ENCODE peak calls at places on chromosomes 13 and 19, in nine cellular contexts. One of them, this sample, is unnamed.

GRCh38 chr13:63370101-63370500 is 1954.5 kb upstream of the PCDH20 start:
- DNase-seq in BE2C: no peak
- DNase-seq in A549: no peak
- DNase-seq in ovary: no peak
- DNase-seq in AG04450: no peak
- DNase-seq in mammary epithelial cell: no peak
- DNase-seq in IMR-90: no peak
- DNase-seq in AG04449: no peak
- DNase-seq in cardiac muscle cell: no peak
- DNase-seq in this sample: no peak

GRCh38 chr19:45473366-45474190 is 5.8 kb downstream of the FOSB start:
- DNase-seq in cardiac muscle cell: no peak
- DNase-seq in AG04449: no peak
- DNase-seq in A549: no peak
- DNase-seq in mammary epithelial cell: no peak
- DNase-seq in AG04450: no peak
- DNase-seq in BE2C: no peak
- DNase-seq in ovary: no peak
- DNase-seq in IMR-90: no peak
- DNase-seq in this sample: no peak

GRCh38 chr13:22137361-22138050 is 466.6 kb downstream of the FGF9 start:
- DNase-seq in mammary epithelial cell: no peak
- DNase-seq in A549: no peak
- DNase-seq in IMR-90: no peak
- DNase-seq in AG04449: no peak
- DNase-seq in cardiac muscle cell: no peak
- DNase-seq in AG04450: no peak
- DNase-seq in BE2C: no peak
- DNase-seq in ovary: no peak
- DNase-seq in this sample: no peak

GRCh38 chr13:44136693-44137268 is 236.8 kb upstream of the SERP2 start:
- DNase-seq in AG04450: no peak
- DNase-seq in ovary: no peak
- DNase-seq in AG04449: no peak
- DNase-seq in IMR-90: no peak
- DNase-seq in cardiac muscle cell: no peak
- DNase-seq in mammary epithelial cell: peak; percentile 73
- DNase-seq in BE2C: no peak
- DNase-seq in A549: no peak
- DNase-seq in this sample: no peak

GRCh38 chr13:41004875-41005693 is 14.0 kb downstream of the ELF1 start:
- DNase-seq in IMR-90: no peak
- DNase-seq in A549: no peak
- DNase-seq in mammary epithelial cell: no peak
- DNase-seq in cardiac muscle cell: no peak
- DNase-seq in AG04449: no peak
- DNase-seq in BE2C: no peak
- DNase-seq in ovary: no peak
- DNase-seq in AG04450: no peak
- DNase-seq in this sample: peak; percentile 86

GRCh38 chr13:67369895-67370660 is 139.9 kb upstream of the PCDH9 start:
- DNase-seq in A549: no peak
- DNase-seq in AG04449: peak; percentile 3
- DNase-seq in ovary: no peak
- DNase-seq in cardiac muscle cell: no peak
- DNase-seq in BE2C: no peak
- DNase-seq in AG04450: peak; percentile 70
- DNase-seq in mammary epithelial cell: peak; percentile 44
- DNase-seq in IMR-90: peak; percentile 92
- DNase-seq in this sample: no peak

GRCh38 chr19:343941-344624 is 513 bp downstream of the MIER2 start:
- DNase-seq in mammary epithelial cell: no peak
- DNase-seq in AG04449: no peak
- DNase-seq in BE2C: peak; percentile 50
- DNase-seq in AG04450: no peak
- DNase-seq in IMR-90: no peak
- DNase-seq in ovary: peak; percentile 56
- DNase-seq in cardiac muscle cell: peak; percentile 53
- DNase-seq in A549: no peak
- DNase-seq in this sample: no peak

GRCh38 chr19:45469132-45469834 is 1.5 kb downstream of the FOSB start:
- DNase-seq in AG04450: peak; percentile 84
- DNase-seq in cardiac muscle cell: peak; percentile 96
- DNase-seq in A549: peak; percentile 94
- DNase-seq in ovary: peak; percentile 93
- DNase-seq in IMR-90: peak; percentile 92
- DNase-seq in BE2C: peak; percentile 95
- DNase-seq in mammary epithelial cell: peak; percentile 95
- DNase-seq in AG04449: no peak
- DNase-seq in this sample: peak; percentile 98

GRCh38 chr19:47613165-47614146 is 4.5 kb downstream of the BICRA start:
- DNase-seq in cardiac muscle cell: peak; percentile 60
- DNase-seq in AG04449: no peak
- DNase-seq in mammary epithelial cell: no peak
- DNase-seq in A549: no peak
- DNase-seq in IMR-90: peak; percentile 70
- DNase-seq in BE2C: peak; percentile 44
- DNase-seq in ovary: no peak
- DNase-seq in AG04450: peak; percentile 41
- DNase-seq in this sample: no peak

GRCh38 chr19:2394669-2395292 is 32.6 kb downstream of the TIMM13 start:
- DNase-seq in BE2C: no peak
- DNase-seq in AG04450: no peak
- DNase-seq in cardiac muscle cell: no peak
- DNase-seq in ovary: no peak
- DNase-seq in mammary epithelial cell: no peak
- DNase-seq in A549: no peak
- DNase-seq in AG04449: no peak
- DNase-seq in IMR-90: no peak
- DNase-seq in this sample: no peak

GRCh38 chr13:76043882-76044281 is 407.8 kb downstream of the LMO7 start:
- DNase-seq in ovary: no peak
- DNase-seq in A549: no peak
- DNase-seq in AG04449: no peak
- DNase-seq in BE2C: no peak
- DNase-seq in mammary epithelial cell: no peak
- DNase-seq in cardiac muscle cell: no peak
- DNase-seq in AG04450: no peak
- DNase-seq in IMR-90: no peak
- DNase-seq in this sample: no peak

GRCh38 chr19:45630463-45630862 is 8.7 kb downstream of the EML2 start:
- DNase-seq in cardiac muscle cell: no peak
- DNase-seq in mammary epithelial cell: peak; percentile 97
- DNase-seq in IMR-90: peak; percentile 96
- DNase-seq in BE2C: no peak
- DNase-seq in AG04449: peak; percentile 81
- DNase-seq in AG04450: no peak
- DNase-seq in A549: peak; percentile 84
- DNase-seq in ovary: no peak
- DNase-seq in this sample: peak; percentile 58

GRCh38 chr13:72437458-72437857 is 290.0 kb downstream of the MZT1 start:
- DNase-seq in BE2C: no peak
- DNase-seq in cardiac muscle cell: no peak
- DNase-seq in A549: no peak
- DNase-seq in ovary: no peak
- DNase-seq in mammary epithelial cell: peak; percentile 64
- DNase-seq in AG04449: peak; percentile 59
- DNase-seq in AG04450: peak; percentile 3
- DNase-seq in IMR-90: peak; percentile 63
- DNase-seq in this sample: no peak

GRCh38 chr19:7440188-7440975 is 48.5 kb downstream of the PEX11G start:
- DNase-seq in A549: no peak
- DNase-seq in AG04450: no peak
- DNase-seq in BE2C: no peak
- DNase-seq in cardiac muscle cell: no peak
- DNase-seq in IMR-90: no peak
- DNase-seq in ovary: no peak
- DNase-seq in mammary epithelial cell: no peak
- DNase-seq in AG04449: no peak
- DNase-seq in this sample: no peak

GRCh38 chr13:79679334-79679733 is 198.4 kb downstream of the NDFIP2 start:
- DNase-seq in A549: peak; percentile 69
- DNase-seq in AG04450: peak; percentile 26
- DNase-seq in ovary: peak; percentile 77
- DNase-seq in cardiac muscle cell: peak; percentile 92
- DNase-seq in BE2C: peak; percentile 88
- DNase-seq in mammary epithelial cell: peak; percentile 58
- DNase-seq in AG04449: no peak
- DNase-seq in IMR-90: peak; percentile 70
- DNase-seq in this sample: no peak

GRCh38 chr19:18436651-18437478 is 1.1 kb downstream of the ISYNA1 start:
- DNase-seq in mammary epithelial cell: no peak
- DNase-seq in AG04449: no peak
- DNase-seq in A549: peak; percentile 91
- DNase-seq in BE2C: peak; percentile 90
- DNase-seq in ovary: peak; percentile 93
- DNase-seq in AG04450: no peak
- DNase-seq in cardiac muscle cell: peak; percentile 97
- DNase-seq in IMR-90: peak; percentile 69
- DNase-seq in this sample: peak; percentile 84
- TF ChIP-seq CTCF in mammary epithelial cell: no peak
- TF ChIP-seq CTCF in AG04449: no peak
- TF ChIP-seq CTCF in A549: no peak
- TF ChIP-seq CTCF in BE2C: no peak
- TF ChIP-seq CTCF in ovary: no peak
- TF ChIP-seq CTCF in AG04450: no peak
- TF ChIP-seq CTCF in cardiac muscle cell: no peak
- TF ChIP-seq CTCF in IMR-90: no peak
- TF ChIP-seq CTCF in this sample: peak; percentile 10

GRCh38 chr13:84136582-84136981 is 254.3 kb upstream of the SLITRK1 start:
- DNase-seq in AG04450: no peak
- DNase-seq in cardiac muscle cell: no peak
- DNase-seq in ovary: no peak
- DNase-seq in AG04449: no peak
- DNase-seq in mammary epithelial cell: no peak
- DNase-seq in A549: no peak
- DNase-seq in BE2C: no peak
- DNase-seq in IMR-90: no peak
- DNase-seq in this sample: no peak

GRCh38 chr13:84139561-84140158 is 257.4 kb upstream of the SLITRK1 start:
- DNase-seq in A549: no peak
- DNase-seq in IMR-90: no peak
- DNase-seq in ovary: no peak
- DNase-seq in cardiac muscle cell: no peak
- DNase-seq in AG04450: no peak
- DNase-seq in AG04449: no peak
- DNase-seq in mammary epithelial cell: peak; percentile 10
- DNase-seq in BE2C: no peak
- DNase-seq in this sample: no peak

GRCh38 chr13:84132491-84132890 is 250.2 kb upstream of the SLITRK1 start:
- DNase-seq in AG04449: no peak
- DNase-seq in cardiac muscle cell: no peak
- DNase-seq in BE2C: no peak
- DNase-seq in ovary: no peak
- DNase-seq in IMR-90: no peak
- DNase-seq in mammary epithelial cell: no peak
- DNase-seq in AG04450: no peak
- DNase-seq in A549: no peak
- DNase-seq in this sample: no peak

GRCh38 chr13:84137292-84137691 is 255.0 kb upstream of the SLITRK1 start:
- DNase-seq in IMR-90: no peak
- DNase-seq in cardiac muscle cell: no peak
- DNase-seq in ovary: no peak
- DNase-seq in BE2C: no peak
- DNase-seq in A549: no peak
- DNase-seq in mammary epithelial cell: peak; percentile 29
- DNase-seq in AG04450: no peak
- DNase-seq in AG04449: no peak
- DNase-seq in this sample: no peak
- H3K4me3 ChIP-seq in IMR-90: no peak overlapping the region
- H3K4me3 ChIP-seq in cardiac muscle cell: no peak overlapping the region
- H3K4me3 ChIP-seq in ovary: no peak overlapping the region
- H3K4me3 ChIP-seq in BE2C: no peak overlapping the region
- H3K4me3 ChIP-seq in A549: no peak overlapping the region
- H3K4me3 ChIP-seq in mammary epithelial cell: no peak overlapping the region
- H3K4me3 ChIP-seq in AG04450: no peak overlapping the region
- H3K4me3 ChIP-seq in AG04449: no peak overlapping the region
- H3K4me3 ChIP-seq in this sample: no peak overlapping the region

DNA sequence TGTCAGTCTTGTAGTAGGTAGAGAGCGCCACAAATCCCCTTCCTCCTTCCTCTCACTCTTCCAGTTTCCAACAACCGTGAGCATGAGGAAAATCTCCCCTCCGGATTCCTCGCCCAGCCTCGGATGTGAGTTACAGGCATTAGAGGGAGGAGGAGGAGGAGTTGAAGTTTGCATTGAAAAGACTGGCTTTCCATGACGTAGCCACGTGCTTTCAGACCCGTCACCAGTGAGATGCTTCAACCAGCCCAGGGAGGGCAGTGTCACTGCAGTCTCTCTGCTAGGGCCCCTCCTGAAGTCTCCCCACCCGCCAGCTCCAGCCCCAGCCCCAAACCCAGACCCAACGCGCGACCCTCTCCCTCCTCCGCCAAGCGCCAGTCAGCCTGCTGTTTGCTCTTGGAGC is 444 bp upstream of the FGF14 start:
- DNase-seq in IMR-90: peak; percentile 39
- DNase-seq in AG04450: no peak
- DNase-seq in mammary epithelial cell: no peak
- DNase-seq in ovary: no peak
- DNase-seq in BE2C: peak; percentile 91
- DNase-seq in A549: no peak
- DNase-seq in cardiac muscle cell: peak; percentile 23
- DNase-seq in AG04449: no peak
- DNase-seq in this sample: no peak
- TF ChIP-seq CTCF in IMR-90: no peak
- TF ChIP-seq CTCF in AG04450: no peak
- TF ChIP-seq CTCF in mammary epithelial cell: no peak
- TF ChIP-seq CTCF in ovary: no peak
- TF ChIP-seq CTCF in BE2C: peak; percentile 65
- TF ChIP-seq CTCF in A549: no peak
- TF ChIP-seq CTCF in cardiac muscle cell: no peak
- TF ChIP-seq CTCF in AG04449: no peak
- TF ChIP-seq CTCF in this sample: no peak

GRCh38 chr13:30803791-30804190 is 68.4 kb downstream of the ALOX5AP start:
- DNase-seq in AG04450: no peak
- DNase-seq in cardiac muscle cell: no peak
- DNase-seq in A549: no peak
- DNase-seq in BE2C: no peak
- DNase-seq in IMR-90: no peak
- DNase-seq in mammary epithelial cell: no peak
- DNase-seq in AG04449: no peak
- DNase-seq in ovary: no peak
- DNase-seq in this sample: no peak

GRCh38 chr13:30805132-30805537 is 69.8 kb downstream of the ALOX5AP start:
- DNase-seq in mammary epithelial cell: no peak
- DNase-seq in AG04450: no peak
- DNase-seq in A549: no peak
- DNase-seq in ovary: no peak
- DNase-seq in AG04449: no peak
- DNase-seq in cardiac muscle cell: no peak
- DNase-seq in IMR-90: no peak
- DNase-seq in BE2C: no peak
- DNase-seq in this sample: no peak

GRCh38 chr13:30804474-30804873 is 69.1 kb downstream of the ALOX5AP start:
- DNase-seq in BE2C: peak; percentile 39
- DNase-seq in mammary epithelial cell: no peak
- DNase-seq in cardiac muscle cell: no peak
- DNase-seq in IMR-90: no peak
- DNase-seq in AG04450: no peak
- DNase-seq in A549: no peak
- DNase-seq in ovary: no peak
- DNase-seq in AG04449: no peak
- DNase-seq in this sample: no peak

GRCh38 chr13:30802501-30802900 is 67.2 kb downstream of the ALOX5AP start:
- DNase-seq in IMR-90: no peak
- DNase-seq in ovary: no peak
- DNase-seq in AG04449: no peak
- DNase-seq in A549: no peak
- DNase-seq in mammary epithelial cell: no peak
- DNase-seq in BE2C: no peak
- DNase-seq in cardiac muscle cell: no peak
- DNase-seq in AG04450: no peak
- DNase-seq in this sample: no peak

GRCh38 chr13:30802953-30803478 is 67.7 kb downstream of the ALOX5AP start:
- DNase-seq in AG04450: peak; percentile 43
- DNase-seq in cardiac muscle cell: peak; percentile 85
- DNase-seq in mammary epithelial cell: peak; percentile 77
- DNase-seq in A549: peak; percentile 71
- DNase-seq in IMR-90: peak; percentile 70
- DNase-seq in AG04449: no peak
- DNase-seq in BE2C: peak; percentile 89
- DNase-seq in ovary: peak; percentile 86
- DNase-seq in this sample: peak; percentile 78
- H3K4me3 ChIP-seq in AG04450: no peak overlapping the region
- H3K4me3 ChIP-seq in cardiac muscle cell: no peak overlapping the region
- H3K4me3 ChIP-seq in mammary epithelial cell: peak overlapping the region; percentile 40
- H3K4me3 ChIP-seq in A549: no peak overlapping the region
- H3K4me3 ChIP-seq in IMR-90: no peak overlapping the region
- H3K4me3 ChIP-seq in AG04449: peak overlapping the region; percentile 35
- H3K4me3 ChIP-seq in BE2C: no peak overlapping the region
- H3K4me3 ChIP-seq in ovary: peak overlapping the region; percentile 35
- H3K4me3 ChIP-seq in this sample: peak overlapping the region; percentile 13

This sample was measured in GM06990.